ENCODE peak calls at places on chromosomes 2 and 18, in four cellular contexts. One of them, this sample, is unnamed.

GRCh38 chr2:129252781-129253460 is 726.5 kb upstream of the RAB6C start:
- DNase-seq in fibroblast of villous mesenchyme: no peak
- DNase-seq in ascending aorta: no peak
- DNase-seq in AG04450: no peak
- DNase-seq in this sample: no peak

GRCh38 chr2:158095912-158096311 is 5.8 kb upstream of the UPP2 start:
- DNase-seq in AG04450: no peak
- DNase-seq in ascending aorta: no peak
- DNase-seq in fibroblast of villous mesenchyme: no peak
- DNase-seq in this sample: no peak

GRCh38 chr2:155633887-155634570 is 698.5 kb downstream of the NR4A2 start:
- DNase-seq in AG04450: no peak
- DNase-seq in fibroblast of villous mesenchyme: no peak
- DNase-seq in ascending aorta: no peak
- DNase-seq in this sample: no peak

GRCh38 chr2:181038796-181039195 is 58.4 kb downstream of the UBE2E3 start:
- DNase-seq in AG04450: peak; percentile 4
- DNase-seq in ascending aorta: no peak
- DNase-seq in fibroblast of villous mesenchyme: no peak
- DNase-seq in this sample: no peak

GRCh38 chr2:144479659-144480058 is 40.3 kb downstream of the ZEB2 start:
- DNase-seq in ascending aorta: no peak
- DNase-seq in fibroblast of villous mesenchyme: no peak
- DNase-seq in AG04450: no peak
- DNase-seq in this sample: no peak

GRCh38 chr2:111201214-111201613 is 80.5 kb downstream of the BCL2L11 start:
- DNase-seq in fibroblast of villous mesenchyme: no peak
- DNase-seq in ascending aorta: peak; percentile 54
- DNase-seq in AG04450: no peak
- DNase-seq in this sample: no peak

GRCh38 chr2:69344305-69344704 is 42.7 kb downstream of the GFPT1 start:
- DNase-seq in AG04450: no peak
- DNase-seq in ascending aorta: no peak
- DNase-seq in fibroblast of villous mesenchyme: no peak
- DNase-seq in this sample: no peak

GRCh38 chr2:79180092-79180491 is 20.5 kb upstream of the REG3A start:
- DNase-seq in AG04450: no peak
- DNase-seq in fibroblast of villous mesenchyme: no peak
- DNase-seq in ascending aorta: no peak
- DNase-seq in this sample: no peak

GRCh38 chr2:220503446-220503845 is 876.0 kb downstream of the SLC4A3 start:
- DNase-seq in fibroblast of villous mesenchyme: no peak
- DNase-seq in AG04450: no peak
- DNase-seq in ascending aorta: no peak
- DNase-seq in this sample: no peak

GRCh38 chr2:140376686-140377085 is 1596.5 kb upstream of the NXPH2 start:
- DNase-seq in ascending aorta: no peak
- DNase-seq in AG04450: no peak
- DNase-seq in fibroblast of villous mesenchyme: peak; percentile 3
- DNase-seq in this sample: no peak

GRCh38 chr2:197191948-197192338 is 118.6 kb downstream of the ANKRD44 start:
- DNase-seq in AG04450: no peak
- DNase-seq in fibroblast of villous mesenchyme: no peak
- DNase-seq in ascending aorta: no peak
- DNase-seq in this sample: peak; percentile 52

GRCh38 chr18:43662657-43663056 is 385.4 kb upstream of the SYT4 start:
- DNase-seq in AG04450: peak; percentile 80
- DNase-seq in fibroblast of villous mesenchyme: peak; percentile 30
- DNase-seq in ascending aorta: no peak
- DNase-seq in this sample: no peak

GRCh38 chr2:237299897-237300296 is 114.1 kb downstream of the COL6A3 start:
- DNase-seq in fibroblast of villous mesenchyme: peak; percentile 99
- DNase-seq in AG04450: peak; percentile 95
- DNase-seq in ascending aorta: no peak
- DNase-seq in this sample: no peak

GRCh38 chr2:85935746-85936208 is 47.0 kb upstream of the ST3GAL5 start:
- DNase-seq in AG04450: no peak
- DNase-seq in ascending aorta: no peak
- DNase-seq in fibroblast of villous mesenchyme: peak; percentile 74
- DNase-seq in this sample: no peak

GRCh38 chr2:207078186-207078798 is 87.5 kb downstream of the KLF7 start:
- DNase-seq in AG04450: no peak
- DNase-seq in fibroblast of villous mesenchyme: no peak
- DNase-seq in ascending aorta: no peak
- DNase-seq in this sample: no peak

GRCh38 chr2:231239751-231240150 is 41.3 kb downstream of the ARMC9 start:
- DNase-seq in ascending aorta: no peak
- DNase-seq in fibroblast of villous mesenchyme: no peak
- DNase-seq in AG04450: no peak
- DNase-seq in this sample: no peak

GRCh38 chr2:127844973-127845372 is 13.0 kb downstream of the POLR2D start:
- DNase-seq in fibroblast of villous mesenchyme: no peak
- DNase-seq in ascending aorta: no peak
- DNase-seq in AG04450: no peak
- DNase-seq in this sample: no peak

GRCh38 chr2:192315543-192315942 is 120.8 kb upstream of the TMEFF2 start:
- DNase-seq in AG04450: no peak
- DNase-seq in ascending aorta: no peak
- DNase-seq in fibroblast of villous mesenchyme: no peak
- DNase-seq in this sample: no peak

GRCh38 chr2:134583462-134583861 is 135.3 kb downstream of the TMEM163 start:
- DNase-seq in ascending aorta: no peak
- DNase-seq in AG04450: no peak
- DNase-seq in fibroblast of villous mesenchyme: no peak
- DNase-seq in this sample: no peak

GRCh38 chr2:236164201-236164982 is 3.8 kb downstream of the GBX2 start:
- DNase-seq in ascending aorta: no peak
- DNase-seq in AG04450: no peak
- DNase-seq in fibroblast of villous mesenchyme: peak; percentile 55
- DNase-seq in this sample: peak; percentile 16

GRCh38 chr2:215436705-215437570 is 1.1 kb upstream of the FN1 start:
- DNase-seq in fibroblast of villous mesenchyme: peak; percentile 52
- DNase-seq in AG04450: no peak
- DNase-seq in ascending aorta: no peak
- DNase-seq in this sample: peak; percentile 41

GRCh38 chr2:226796840-226797288 is 2.8 kb downstream of the IRS1 start:
- DNase-seq in AG04450: no peak
- DNase-seq in fibroblast of villous mesenchyme: peak; percentile 79
- DNase-seq in ascending aorta: no peak
- DNase-seq in this sample: peak; percentile 57
- TF ChIP-seq CTCF in AG04450: peak; percentile 80
- TF ChIP-seq CTCF in fibroblast of villous mesenchyme: peak; percentile 84
- TF ChIP-seq CTCF in ascending aorta: no peak
- TF ChIP-seq CTCF in this sample: peak; percentile 18

DNA sequence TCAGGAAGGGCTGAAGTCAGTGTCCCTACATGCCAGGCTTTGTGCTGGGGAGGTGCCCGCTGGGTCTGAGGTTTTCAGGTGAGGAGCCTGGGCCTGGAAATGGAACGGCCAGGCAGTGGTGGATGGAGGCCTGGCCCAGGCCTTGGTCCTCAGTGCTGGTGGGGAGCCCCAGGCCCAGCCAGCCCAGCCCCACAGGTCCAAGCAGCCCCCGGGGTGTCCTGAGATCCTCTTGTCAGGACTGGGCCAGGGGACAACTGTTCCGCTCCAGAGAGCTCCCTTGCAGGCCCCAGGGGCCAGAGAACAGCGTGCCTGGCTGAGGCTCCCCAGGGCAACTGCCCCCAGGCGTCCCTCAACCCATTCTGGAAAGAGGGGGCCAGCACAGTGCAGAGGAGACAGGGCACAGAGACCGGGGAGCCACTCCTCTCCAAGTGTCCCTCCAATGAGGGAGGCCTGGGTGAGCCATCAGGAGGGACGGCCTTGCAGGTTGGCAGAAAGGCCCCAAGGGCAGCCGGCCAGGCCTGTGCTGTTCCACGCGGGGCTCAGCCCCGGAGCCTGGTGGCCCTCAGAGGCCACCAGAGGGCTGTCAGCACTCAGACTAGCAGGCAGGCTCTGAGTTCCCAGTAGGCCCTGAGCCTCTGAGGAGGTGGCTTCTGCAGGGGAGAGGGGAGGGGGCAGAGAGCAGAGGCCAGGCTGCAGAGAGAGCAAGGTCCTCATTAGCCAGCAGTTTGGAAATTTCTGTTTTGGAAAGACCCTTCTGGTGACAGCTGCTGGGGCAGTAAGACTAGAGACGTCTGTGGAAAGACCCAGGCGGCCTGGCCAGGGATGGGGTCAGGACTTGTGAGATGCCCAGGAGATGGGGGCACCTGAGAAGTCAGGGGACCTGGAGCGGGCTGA is 29.4 kb upstream of the SNED1 start:
- DNase-seq in fibroblast of villous mesenchyme: no peak
- DNase-seq in AG04450: no peak
- DNase-seq in ascending aorta: no peak
- DNase-seq in this sample: no peak
- TF ChIP-seq CTCF in fibroblast of villous mesenchyme: no peak
- TF ChIP-seq CTCF in AG04450: no peak
- TF ChIP-seq CTCF in ascending aorta: no peak
- TF ChIP-seq CTCF in this sample: no peak

GRCh38 chr2:225073198-225073597 is 30.9 kb upstream of the DOCK10 start:
- DNase-seq in ascending aorta: no peak
- DNase-seq in AG04450: no peak
- DNase-seq in fibroblast of villous mesenchyme: no peak
- DNase-seq in this sample: no peak
- TF ChIP-seq CTCF in ascending aorta: no peak
- TF ChIP-seq CTCF in AG04450: no peak
- TF ChIP-seq CTCF in fibroblast of villous mesenchyme: no peak
- TF ChIP-seq CTCF in this sample: no peak

GRCh38 chr2:11077411-11077810 is 77.9 kb upstream of the SLC66A3 start:
- DNase-seq in ascending aorta: peak; percentile 15
- DNase-seq in fibroblast of villous mesenchyme: no peak
- DNase-seq in AG04450: no peak
- DNase-seq in this sample: no peak
- TF ChIP-seq CTCF in ascending aorta: no peak
- TF ChIP-seq CTCF in fibroblast of villous mesenchyme: no peak
- TF ChIP-seq CTCF in AG04450: no peak
- TF ChIP-seq CTCF in this sample: no peak

DNA sequence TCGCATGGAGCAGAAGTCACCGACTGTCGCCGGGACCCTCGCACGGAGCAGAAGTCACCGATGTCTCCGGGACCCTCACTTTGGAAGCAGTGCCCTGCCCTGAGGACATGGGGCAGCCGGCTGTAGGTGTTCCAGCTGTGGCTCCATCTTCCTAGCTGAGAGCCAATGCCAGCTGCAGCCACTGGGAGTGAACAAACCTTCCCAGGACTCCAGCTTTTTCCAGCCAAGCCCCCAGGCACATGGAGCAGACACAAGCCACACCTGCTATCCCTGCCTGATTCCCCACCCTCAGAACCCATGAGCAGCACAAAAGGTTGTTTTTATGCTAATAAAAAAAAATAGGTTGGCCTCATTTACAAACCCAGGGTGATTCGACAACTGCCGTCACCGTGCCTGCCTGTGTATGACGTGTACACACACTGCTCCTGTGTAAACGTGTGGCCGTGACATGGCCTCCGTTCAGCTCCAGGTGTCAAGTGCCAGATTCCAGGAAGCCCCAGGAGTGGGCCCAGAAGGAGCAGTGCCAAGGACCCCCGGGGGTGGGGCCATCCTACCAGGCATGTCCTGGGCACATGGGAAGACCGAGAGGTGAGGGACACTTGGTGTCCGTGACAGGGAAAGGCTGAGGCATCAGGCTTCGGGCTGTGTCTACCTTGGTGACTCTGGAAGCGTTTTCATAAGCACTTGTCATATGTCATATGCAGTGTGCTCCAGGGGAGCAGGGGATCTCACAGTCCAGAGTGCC is 91.5 kb downstream of the EIPR1 start:
- DNase-seq in AG04450: no peak
- DNase-seq in fibroblast of villous mesenchyme: no peak
- DNase-seq in ascending aorta: peak; percentile 51
- DNase-seq in this sample: no peak
- TF ChIP-seq CTCF in AG04450: no peak
- TF ChIP-seq CTCF in fibroblast of villous mesenchyme: no peak
- TF ChIP-seq CTCF in ascending aorta: no peak
- TF ChIP-seq CTCF in this sample: no peak

GRCh38 chr18:25533088-25533676 is 181.2 kb upstream of the ZNF521 start:
- DNase-seq in ascending aorta: no peak
- DNase-seq in AG04450: no peak
- DNase-seq in fibroblast of villous mesenchyme: peak; percentile 3
- DNase-seq in this sample: no peak
- TF ChIP-seq CTCF in ascending aorta: no peak
- TF ChIP-seq CTCF in AG04450: no peak
- TF ChIP-seq CTCF in fibroblast of villous mesenchyme: no peak
- TF ChIP-seq CTCF in this sample: no peak

DNA sequence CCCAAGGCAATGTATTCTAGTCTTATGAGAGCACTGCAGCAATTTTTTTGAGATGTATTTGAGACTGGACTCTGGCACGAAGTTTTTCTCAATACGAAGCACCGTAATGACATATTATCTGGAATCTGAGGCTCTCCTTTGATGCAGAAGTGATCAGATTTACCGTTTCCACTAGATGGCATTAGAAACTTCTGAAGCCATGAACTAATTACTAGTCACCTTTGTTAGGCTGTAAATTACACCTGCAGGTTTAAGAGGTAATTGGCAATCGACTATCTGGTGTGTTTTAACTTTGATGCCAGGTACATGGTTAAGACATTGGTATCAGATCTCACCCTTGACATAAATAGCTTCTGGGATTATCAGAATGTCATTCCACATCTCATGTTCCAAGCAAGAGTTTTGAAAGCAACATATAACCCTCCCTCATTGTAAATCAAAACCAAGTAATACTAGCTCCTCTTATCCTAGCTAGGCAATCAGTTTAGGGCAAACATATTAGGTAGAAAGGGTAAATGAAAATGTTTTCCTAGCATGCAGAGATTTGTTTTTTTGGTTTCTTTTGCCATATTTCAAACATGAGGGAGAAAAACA is 254.6 kb upstream of the SPRED2 start:
- DNase-seq in ascending aorta: no peak
- DNase-seq in fibroblast of villous mesenchyme: no peak
- DNase-seq in AG04450: no peak
- DNase-seq in this sample: no peak
- TF ChIP-seq CTCF in ascending aorta: no peak
- TF ChIP-seq CTCF in fibroblast of villous mesenchyme: no peak
- TF ChIP-seq CTCF in AG04450: no peak
- TF ChIP-seq CTCF in this sample: no peak

GRCh38 chr18:8362863-8363262 is 246.4 kb upstream of the RAB12 start:
- DNase-seq in fibroblast of villous mesenchyme: no peak
- DNase-seq in AG04450: no peak
- DNase-seq in ascending aorta: no peak
- DNase-seq in this sample: no peak
- TF ChIP-seq CTCF in fibroblast of villous mesenchyme: no peak
- TF ChIP-seq CTCF in AG04450: no peak
- TF ChIP-seq CTCF in ascending aorta: no peak
- TF ChIP-seq CTCF in this sample: no peak

This sample was measured in GM13976.